ENCODE peak calls at places on chromosomes 13 and 19, in ten cellular contexts. J is tibial nerve; C is EL; F is globus pallidus; A is activated T-helper 1 cell treated with Interleukin-2 at 50 U/mL for 16 hours; W is CD8-positive, alpha-beta memory T cell; S is ELF-1; Z is fibroblast of gingiva; X is GDM1; G is GM18507. Q is an unnamed sample.

GRCh38 chr19:13974073-13974472 is 21.8 kb downstream of the DCAF15 start:
- DNase-seq in Z (no peak), G (no peak), A (no peak), J (no peak), W (peak; percentile 69), X (no peak), C (no peak), F (no peak), S (peak; percentile 91), Q (no peak)

GRCh38 chr13:33033361-33033812 is 17.2 kb downstream of the KL start:
- DNase-seq in F (no peak), W (peak; percentile 51), G (no peak), C (no peak), X (no peak), S (peak; percentile 11), Z (no peak), A (no peak), J (no peak), Q (no peak)

GRCh38 chr19:35508129-35508528 is 5.3 kb downstream of the DMKN start:
- DNase-seq in J (no peak), W (no peak), S (no peak), C (no peak), X (no peak), G (no peak), F (no peak), Z (no peak), A (no peak), Q (no peak)

GRCh38 chr13:43261018-43261417 is 237.6 kb downstream of the DNAJC15 start:
- DNase-seq in X (no peak), A (no peak), J (no peak), S (no peak), C (peak; percentile 76), Z (peak; percentile 63), F (no peak), W (no peak), G (no peak), Q (peak; percentile 78)

GRCh38 chr19:14383898-14384669 is 2.8 kb downstream of the ADGRE5 start:
- DNase-seq in S (no peak), W (no peak), Z (peak; percentile 48), G (no peak), X (peak; percentile 16), C (peak; percentile 76), F (no peak), A (peak; percentile 45), J (no peak), Q (no peak)

GRCh38 chr13:30634838-30635237 is 17.1 kb downstream of the USPL1 start:
- DNase-seq in W (no peak), J (no peak), A (no peak), F (no peak), X (no peak), G (no peak), Z (no peak), C (no peak), S (no peak), Q (no peak)

GRCh38 chr13:30159446-30159839 is 147.9 kb downstream of the KATNAL1 start:
- DNase-seq in W (no peak), J (no peak), X (no peak), Z (peak; percentile 41), C (peak; percentile 91), A (no peak), G (no peak), S (no peak), F (no peak), Q (peak; percentile 48)

GRCh38 chr13:73158851-73159250 is 100.0 kb downstream of the KLF5 start:
- DNase-seq in F (no peak), W (no peak), C (peak; percentile 83), G (no peak), A (no peak), S (no peak), X (no peak), Z (peak; percentile 69), J (no peak), Q (peak; percentile 54)

GRCh38 chr19:4101496-4101770 is 22.5 kb downstream of the MAP2K2 start:
- DNase-seq in J (no peak), A (no peak), X (no peak), C (no peak), G (no peak), Z (no peak), W (no peak), S (no peak), F (no peak), Q (no peak)

GRCh38 chr19:31535691-31536460 is 186.6 kb upstream of the TSHZ3 start:
- DNase-seq in C (no peak), S (no peak), A (no peak), J (no peak), X (no peak), F (no peak), Z (no peak), G (no peak), W (no peak), Q (no peak)

GRCh38 chr13:97495678-97496077 is 61.7 kb downstream of the RAP2A start:
- DNase-seq in F (no peak), C (no peak), S (peak; percentile 20), J (no peak), W (no peak), X (no peak), G (no peak), A (no peak), Z (no peak), Q (no peak)

GRCh38 chr13:38602261-38602660 is 84.6 kb upstream of the FREM2 start:
- DNase-seq in W (no peak), J (no peak), A (no peak), S (no peak), C (peak; percentile 1), F (no peak), G (no peak), Z (no peak), X (no peak), Q (no peak)

GRCh38 chr19:14381689-14382474 is 638 bp downstream of the ADGRE5 start:
- DNase-seq in X (no peak), S (no peak), C (peak; percentile 40), J (no peak), G (no peak), A (peak; percentile 49), Z (peak; percentile 63), W (peak; percentile 90), F (no peak), Q (peak; percentile 64)

GRCh38 chr13:70613295-70613694 is 505.0 kb upstream of the KLHL1 start:
- DNase-seq in G (no peak), W (no peak), F (no peak), A (no peak), X (no peak), S (no peak), C (no peak), Z (no peak), J (no peak), Q (no peak)

GRCh38 chr13:29754486-29754806 is 96.0 kb downstream of the UBL3 start:
- DNase-seq in Z (peak; percentile 71), C (peak; percentile 39), S (peak; percentile 43), A (no peak), F (no peak), G (no peak), W (no peak), J (no peak), X (peak; percentile 8), Q (peak; percentile 10)

GRCh38 chr19:55069137-55069858 is 6.3 kb upstream of the RDH13 start:
- DNase-seq in C (no peak), A (no peak), J (no peak), Z (no peak), W (no peak), F (no peak), X (no peak), S (peak; percentile 79), G (no peak), Q (peak; percentile 12)

GRCh38 chr13:20559659-20560356 is 7.1 kb upstream of the IFT88 start:
- DNase-seq in W (no peak), Z (no peak), J (no peak), A (no peak), C (no peak), G (no peak), X (no peak), S (no peak), F (no peak), Q (no peak)

GRCh38 chr13:31172535-31172934 is 10.8 kb upstream of the HSPH1 start:
- DNase-seq in X (no peak), G (no peak), A (no peak), J (no peak), S (no peak), W (no peak), Z (peak; percentile 79), F (no peak), C (peak; percentile 94), Q (peak; percentile 78)

GRCh38 chr13:97912139-97912535 is 41.3 kb upstream of the IPO5 start:
- DNase-seq in X (no peak), F (no peak), W (no peak), C (no peak), Z (no peak), J (no peak), G (no peak), S (peak; percentile 1), A (no peak), Q (no peak)

GRCh38 chr13:113836917-113837553 is 26.8 kb downstream of the GAS6 start:
- DNase-seq in J (peak; percentile 68), G (no peak), Z (peak; percentile 79), F (no peak), A (no peak), W (no peak), S (peak; percentile 47), C (peak; percentile 78), X (peak; percentile 25), Q (peak; percentile 86)

GRCh38 chr13:112752711-112753541 is 63.1 kb downstream of the ATP11A start:
- DNase-seq in G (no peak), A (peak; percentile 9), W (no peak), X (peak; percentile 45), Z (no peak), F (peak; percentile 69), S (no peak), C (no peak), J (no peak), Q (no peak)

GRCh38 chr13:24339937-24340607 is 30.7 kb downstream of the C1QTNF9 start:
- DNase-seq in A (no peak), X (no peak), W (no peak), F (no peak), C (no peak), Z (no peak), S (no peak), G (no peak), J (no peak), Q (no peak)

GRCh38 chr13:113404366-113404722 is 40.4 kb upstream of the GRTP1 start:
- DNase-seq in S (no peak), W (no peak), J (peak; percentile 7), G (no peak), X (no peak), A (no peak), Z (no peak), F (no peak), C (no peak), Q (no peak)

GRCh38 chr13:79481685-79482052 is 714 bp downstream of the NDFIP2 start:
- DNase-seq in C (no peak), F (no peak), J (no peak), W (peak; percentile 26), S (no peak), X (no peak), A (no peak), Z (no peak), G (no peak), Q (no peak)

GRCh38 chr13:38369058-38369457 is 19.4 kb downstream of the UFM1 start:
- DNase-seq in C (no peak), S (no peak), X (no peak), J (no peak), Z (no peak), A (no peak), G (no peak), W (no peak), F (no peak), Q (no peak)

Q was measured in foreskin fibroblast.